ENCODE peak calls at places on chromosomes 11 and 22, in seven cellular contexts. F is transverse colon, C is Panc1, Q is GM23338, J is suprapubic skin, S is endothelial cell of umbilical vein, T is SK-N-SH. O is an unnamed sample.

GRCh38 chr11:62124186-62125113 is 639 bp downstream of the INCENP start:
- DNase-seq in C (no peak), F (peak), S (peak), Q (peak), T (peak), J (no peak), O (no peak)

GRCh38 chr11:65134240-65134951 is at the start of gene SYVN1:
- DNase-seq in S (peak), J (peak), C (peak), F (peak), T (peak), Q (peak), O (peak)

GRCh38 chr11:1760351-1761109 is 3.2 kb downstream of the CTSD start:
- DNase-seq in J (peak), S (peak), C (no peak), T (no peak), F (peak), Q (no peak), O (no peak)

GRCh38 chr22:30637701-30638114 is 2.1 kb downstream of the SLC35E4 start:
- DNase-seq in Q (no peak), S (peak), J (no peak), C (no peak), T (peak), F (no peak), O (no peak)

GRCh38 chr11:8631395-8632110 is 37.5 kb upstream of the STK33 start:
- DNase-seq in J (no peak), S (no peak), Q (no peak), T (no peak), F (no peak), C (no peak), O (no peak)

GRCh38 chr22:34931026-34931425 is 134.9 kb upstream of the ISX start:
- DNase-seq in J (no peak), C (no peak), S (no peak), F (no peak), T (no peak), Q (no peak), O (no peak)

GRCh38 chr22:46142548-46143490 is 7.5 kb upstream of the PPARA start:
- DNase-seq in T (no peak), C (no peak), J (no peak), F (no peak), S (no peak), Q (no peak), O (no peak)

GRCh38 chr22:30186048-30186447 is 60.5 kb downstream of the LIF start:
- DNase-seq in C (no peak), J (no peak), T (no peak), Q (no peak), S (no peak), F (no peak), O (no peak)

GRCh38 chr11:66322732-66323427 is 6.0 kb upstream of the CD248 start:
- DNase-seq in T (no peak), F (no peak), S (no peak), C (no peak), J (peak), Q (no peak), O (no peak)

GRCh38 chr11:88338223-88338661 is 706 bp upstream of the CTSC start:
- DNase-seq in C (peak), F (peak), S (peak), Q (peak), J (peak), T (peak), O (no peak)

GRCh38 chr22:19876941-19877625 is 22.4 kb upstream of the GNB1L start:
- DNase-seq in J (peak), F (no peak), C (no peak), Q (no peak), S (no peak), T (peak), O (no peak)

GRCh38 chr11:2807276-2807681 is 78.3 kb downstream of the CDKN1C start:
- DNase-seq in S (peak), C (no peak), Q (no peak), F (peak), T (peak), J (peak), O (peak)

GRCh38 chr22:49134076-49134475 is 693.6 kb downstream of the BRD1 start:
- DNase-seq in C (no peak), F (no peak), J (no peak), Q (no peak), T (no peak), S (no peak), O (no peak)

GRCh38 chr11:85884581-85885021 is 29.4 kb downstream of the CCDC83 start:
- DNase-seq in Q (no peak), J (no peak), F (no peak), C (no peak), S (no peak), T (no peak), O (no peak)

GRCh38 chr22:26643368-26644100 is 13.9 kb upstream of the MIAT start:
- DNase-seq in J (no peak), T (no peak), C (no peak), S (no peak), Q (peak), F (no peak), O (no peak)

GRCh38 chr11:116199182-116199581 is 573.6 kb downstream of the BUD13 start:
- DNase-seq in F (no peak), S (no peak), C (no peak), J (no peak), T (peak), Q (no peak), O (no peak)

GRCh38 chr11:134509381-134510068 is 97.5 kb upstream of the B3GAT1 start:
- DNase-seq in J (peak), S (no peak), F (no peak), Q (no peak), T (no peak), C (no peak), O (no peak)

DNA sequence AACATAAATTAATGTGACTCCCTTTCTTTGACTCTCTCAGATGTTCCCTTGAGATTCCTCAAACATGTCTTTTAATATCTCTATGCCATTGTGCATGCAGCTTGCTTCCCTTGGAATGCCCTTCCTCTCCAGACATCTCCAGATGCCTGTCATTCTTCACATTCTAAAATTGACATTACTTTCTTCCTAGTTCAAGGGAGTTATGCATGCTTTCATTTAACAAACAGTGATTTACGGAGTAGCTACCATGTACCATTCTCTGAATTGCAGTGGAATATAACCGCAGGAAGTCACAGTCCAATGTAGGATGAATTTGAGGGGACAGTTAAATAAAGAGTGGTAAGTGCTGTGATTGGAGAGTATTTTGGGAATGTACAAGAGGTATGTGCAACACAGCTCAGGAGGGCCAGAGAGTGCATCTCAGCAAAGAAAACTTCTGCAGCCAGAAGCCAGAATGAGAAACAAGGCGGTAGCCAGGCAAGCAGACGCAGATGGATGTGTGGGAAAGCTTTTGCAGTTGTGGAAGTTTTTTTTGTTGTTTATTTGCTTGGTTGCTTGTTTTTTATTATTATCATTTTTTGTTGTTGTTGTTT is 18.7 kb downstream of the MMP10 start:
- DNase-seq in S (peak), J (no peak), C (no peak), Q (peak), F (no peak), T (no peak), O (no peak)
- H3K27ac ChIP-seq in S (peak), J (no peak), C (no peak), Q (no peak), F (no peak), T (peak), O (no peak)

DNA sequence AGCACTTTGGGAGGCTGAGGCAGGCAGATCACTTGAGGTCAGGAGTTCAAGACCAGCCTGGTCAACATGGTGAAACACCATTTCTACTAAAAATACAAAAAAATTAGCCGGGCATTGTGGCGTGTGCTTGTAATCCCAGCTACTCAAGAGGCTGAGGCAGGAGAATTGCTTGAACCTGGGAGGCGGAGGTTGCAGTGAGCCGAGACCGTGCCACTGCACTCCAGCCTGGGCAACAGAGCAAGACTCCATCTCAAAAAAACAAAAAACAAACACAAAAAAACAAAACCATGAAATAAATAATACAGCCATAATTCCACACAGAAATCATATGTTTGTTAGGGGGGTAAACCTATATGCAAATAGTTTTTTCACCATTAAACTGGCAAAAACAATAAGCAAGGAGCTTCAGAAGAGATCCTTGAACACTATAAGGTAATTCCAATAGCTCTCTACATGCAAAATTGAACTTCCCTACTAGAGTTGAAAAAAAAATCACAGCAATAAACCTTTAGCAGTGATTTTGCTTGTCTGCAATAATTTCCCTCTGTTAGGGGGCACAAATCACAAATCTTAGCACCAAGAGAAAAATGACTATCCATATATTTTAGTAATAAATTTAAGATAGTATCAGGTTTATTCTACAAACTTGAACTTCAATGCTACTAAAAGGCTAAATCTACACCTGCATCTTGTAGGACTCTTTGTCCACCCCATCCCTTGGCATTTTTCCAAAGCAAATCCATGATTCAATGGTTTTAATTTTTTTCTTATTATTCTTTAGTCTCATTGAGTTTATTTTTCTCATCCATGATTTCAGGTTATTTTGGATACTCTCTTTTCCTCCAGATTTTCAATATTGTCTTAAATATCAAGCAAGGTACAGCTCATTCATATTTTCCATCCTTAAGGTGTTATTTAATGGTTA is 3.9 kb downstream of the CSTF3 start:
- DNase-seq in C (no peak), J (no peak), T (no peak), Q (no peak), F (no peak), S (no peak), O (no peak)
- H3K4me3 ChIP-seq in C (no peak), J (no peak), T (no peak), Q (peak), F (no peak), S (no peak), O (no peak)

DNA sequence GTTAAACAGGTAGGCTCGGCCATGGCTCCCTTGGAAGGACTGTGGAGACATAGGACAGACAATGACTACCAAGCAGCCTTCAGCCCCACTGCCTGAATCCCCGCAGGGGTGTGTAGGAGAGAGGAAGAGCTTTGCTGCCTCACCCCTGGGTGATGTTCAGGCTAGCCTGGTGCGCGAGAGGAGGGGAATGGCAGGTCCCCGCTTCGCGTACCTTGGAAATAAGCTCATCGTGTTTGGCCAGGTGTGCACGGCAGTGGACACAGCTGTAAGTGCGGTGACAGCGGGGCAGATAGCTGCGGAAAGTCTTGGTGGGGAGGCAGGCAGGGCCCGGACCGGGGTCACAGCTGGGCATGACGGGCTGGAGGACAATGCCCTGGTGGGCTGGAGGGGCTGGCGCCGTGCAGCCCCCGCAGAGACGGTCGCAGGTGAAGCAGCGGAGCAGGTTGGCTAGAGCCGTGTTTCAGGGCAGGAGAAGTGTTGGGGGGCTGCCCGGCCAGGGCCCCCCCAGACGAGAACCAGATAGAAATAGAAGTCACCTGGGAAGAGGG is 2.9 kb downstream of the YPEL4 start:
- DNase-seq in F (no peak), T (no peak), C (no peak), Q (peak), J (no peak), S (no peak), O (no peak)
- TF ChIP-seq POLR2AphosphoS5 in F (no peak), T (no peak), C (no peak), Q (peak), J (no peak), S (peak), O (no peak)

DNA sequence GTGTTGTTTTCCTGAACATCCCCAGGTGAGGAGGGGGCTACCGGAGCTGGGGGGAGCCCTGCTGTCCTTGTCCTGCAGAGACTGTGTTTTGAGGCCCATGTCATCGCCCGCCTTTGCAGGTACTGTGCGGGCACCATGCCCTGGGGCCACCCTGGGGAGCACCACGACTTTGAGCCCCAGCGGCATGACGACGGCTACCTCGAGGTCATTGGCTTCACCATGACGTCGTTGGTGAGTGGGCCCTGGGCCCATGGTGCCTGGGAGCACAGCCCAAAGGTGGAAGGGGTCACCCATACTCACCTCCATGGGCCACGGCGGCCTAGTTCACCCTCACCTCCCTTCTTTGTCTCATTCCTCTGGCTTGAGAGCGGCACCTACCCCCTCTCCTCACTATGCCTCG is 6.7 kb upstream of the MDK start:
- DNase-seq in J (no peak), S (no peak), Q (no peak), F (no peak), C (no peak), T (no peak), O (no peak)
- H3K27ac ChIP-seq in J (no peak), S (no peak), Q (no peak), F (no peak), C (no peak), T (no peak), O (no peak)

O was measured in esophagus muscularis mucosa.